ENCODE peak calls at places on chromosomes 2 and 18, in six cellular contexts. F is GM23338, Y is PC-3, G is MM.1S, V is PC-9, X is neural progenitor cell. E is an unnamed sample.

GRCh38 chr18:11081009-11081532 is 68.3 kb downstream of the PIEZO2 start:
- DNase-seq in F (no peak), Y (no peak), G (no peak), X (no peak), V (no peak), E (no peak)

GRCh38 chr18:13288509-13289138 is 70.1 kb downstream of the LDLRAD4 start:
- DNase-seq in X (no peak), V (no peak), G (no peak), F (no peak), Y (no peak), E (no peak)

GRCh38 chr2:30249354-30249753 is 18.0 kb downstream of the LBH start:
- DNase-seq in V (no peak), F (no peak), X (no peak), Y (no peak), G (no peak), E (no peak)

GRCh38 chr2:160469615-160470204 is 23.9 kb downstream of the RBMS1 start:
- DNase-seq in X (no peak), G (no peak), F (no peak), V (no peak), Y (no peak), E (peak; percentile 50)

GRCh38 chr2:58447586-58447985 is 206.5 kb upstream of the FANCL start:
- DNase-seq in V (no peak), X (no peak), Y (peak; percentile 77), G (no peak), F (no peak), E (no peak)

GRCh38 chr18:41075212-41075611 is 879.8 kb upstream of the PIK3C3 start:
- DNase-seq in F (no peak), X (peak; percentile 11), V (no peak), Y (peak; percentile 67), G (peak; percentile 30), E (peak; percentile 52)

GRCh38 chr2:45826476-45826875 is 175.0 kb downstream of the PRKCE start:
- DNase-seq in V (no peak), Y (no peak), G (no peak), X (no peak), F (no peak), E (no peak)

GRCh38 chr2:160703648-160704585 is 210.3 kb upstream of the RBMS1 start:
- DNase-seq in Y (no peak), V (no peak), F (peak; percentile 63), G (peak; percentile 93), X (peak; percentile 78), E (no peak)

DNA sequence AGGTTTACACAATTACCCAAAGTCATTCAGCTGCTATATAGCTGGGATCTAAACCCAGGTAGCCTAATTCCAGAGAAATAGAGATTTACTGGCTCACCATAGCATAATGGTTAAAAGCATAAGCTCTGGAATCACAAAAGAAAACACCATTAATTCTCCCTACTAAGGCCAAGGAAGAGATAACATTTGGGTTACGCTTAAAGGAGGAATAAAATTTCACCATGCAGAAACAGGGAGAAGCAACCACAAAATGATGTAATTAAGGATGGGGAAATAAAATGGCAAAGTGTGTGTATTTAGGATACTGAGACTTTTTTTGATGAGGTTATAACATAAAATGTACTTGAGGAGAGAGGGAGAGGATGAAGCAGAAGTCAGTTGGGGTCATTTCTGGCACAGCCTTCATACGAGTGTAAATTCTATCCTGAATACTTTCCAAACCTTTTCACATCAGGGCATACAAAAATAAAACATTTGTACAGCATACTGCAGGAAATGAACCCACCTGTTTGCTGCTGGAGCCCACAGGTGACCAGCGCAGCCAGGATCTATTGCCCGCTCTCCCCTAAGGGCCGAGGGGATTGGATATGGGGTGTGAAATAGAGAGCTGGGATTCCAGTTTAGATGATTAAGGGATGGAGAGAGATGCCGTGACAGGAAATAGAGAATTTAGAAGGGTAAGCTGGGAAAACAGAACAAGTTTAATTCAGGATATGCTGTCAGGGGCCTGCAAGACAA is 43.7 kb upstream of the SERTAD2 start:
- DNase-seq in G (no peak), V (no peak), F (no peak), X (no peak), Y (no peak), E (peak; percentile 36)
- H3K4me1 ChIP-seq in G (no peaks in the 10 kb centered on the region), V (peaks cover 10% of the 10 kb centered on the region), F (no peaks in the 10 kb centered on the region), X (peaks cover 19% of the 10 kb centered on the region), Y (peaks cover 23% of the 10 kb centered on the region), E (peaks cover 53% of the 10 kb centered on the region)

GRCh38 chr2:85888020-85888744 is 608 bp downstream of the ST3GAL5 start:
- DNase-seq in X (peak; percentile 56), V (no peak), Y (no peak), G (peak; percentile 35), F (peak; percentile 59), E (peak; percentile 53)

GRCh38 chr2:85887566-85888019 is 1.2 kb downstream of the ST3GAL5 start:
- DNase-seq in F (no peak), Y (peak; percentile 34), G (peak; percentile 59), V (peak; percentile 9), X (peak; percentile 46), E (peak; percentile 84)

GRCh38 chr2:85888745-85889647 is at the start of gene ST3GAL5:
- DNase-seq in G (peak; percentile 92), F (peak; percentile 91), X (peak; percentile 94), Y (peak; percentile 82), V (peak; percentile 85), E (peak; percentile 90)

GRCh38 chr2:85886141-85886540 is 2.6 kb downstream of the ST3GAL5 start:
- DNase-seq in Y (no peak), V (no peak), F (no peak), X (no peak), G (no peak), E (no peak)

DNA sequence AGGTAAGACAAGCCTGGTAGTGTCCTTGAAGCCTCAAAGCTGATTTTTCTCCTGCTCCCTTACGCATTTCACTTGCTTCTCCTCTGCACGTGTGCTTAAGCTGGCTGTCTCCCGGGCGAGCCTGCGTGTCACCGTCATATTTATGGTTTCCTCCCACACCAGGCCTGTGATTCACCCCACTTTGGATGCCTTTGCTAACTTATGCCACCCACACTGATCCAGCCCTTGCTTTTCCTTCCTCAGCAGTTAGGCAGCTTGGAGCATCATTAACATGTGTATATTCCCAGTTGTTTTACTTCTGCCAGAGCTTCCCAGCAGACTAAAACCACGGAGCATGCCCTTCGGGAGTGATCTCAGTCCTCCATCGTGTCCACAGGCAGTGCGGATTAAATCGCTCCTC is 2.2 kb downstream of the ST3GAL5 start:
- DNase-seq in G (no peak), Y (peak; percentile 56), X (no peak), F (no peak), V (no peak), E (peak; percentile 99)
- H3K4me3 ChIP-seq in G (peak overlapping the region; percentile 84), Y (no peak overlapping the region), X (no peak overlapping the region), F (no peak overlapping the region), V (peak overlapping the region; percentile 88), E (peak overlapping the region; percentile 85)

DNA sequence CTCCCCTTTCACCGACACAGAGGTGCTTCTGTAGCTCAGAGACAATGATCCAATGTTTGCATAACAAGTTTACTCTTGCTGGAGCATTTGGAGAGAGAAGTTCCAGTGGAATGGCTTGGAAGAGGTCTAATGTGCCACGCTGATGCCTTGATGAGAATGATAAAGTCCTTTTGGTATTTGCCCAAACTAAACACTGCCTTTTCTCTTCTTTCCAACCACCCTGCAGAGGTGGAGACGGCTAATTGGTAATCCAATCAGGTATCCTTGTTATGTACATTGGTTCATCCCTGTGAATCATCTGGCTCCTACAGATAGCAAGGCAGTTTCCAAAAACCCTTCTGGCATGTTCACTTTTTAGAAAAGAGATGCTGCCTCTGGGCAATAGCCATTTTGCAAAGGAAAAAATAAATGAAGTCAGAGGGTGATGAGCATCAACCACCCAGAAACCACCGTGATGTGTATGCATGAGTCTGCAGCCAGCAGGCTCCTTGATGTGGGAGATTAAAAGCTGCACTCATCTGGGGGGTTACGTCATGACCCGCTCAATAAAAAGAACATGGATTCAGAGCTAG is 40.6 kb downstream of the KIAA2012 start:
- DNase-seq in G (no peak), V (no peak), Y (peak; percentile 56), F (no peak), X (no peak), E (peak; percentile 96)
- H3F3A ChIP-seq in G (no peaks in the 10 kb centered on the region), V (peaks cover 6% of the 10 kb centered on the region), Y (no peaks in the 10 kb centered on the region), F (peaks cover 8% of the 10 kb centered on the region), X (peaks cover 9% of the 10 kb centered on the region), E (peaks cover 42% of the 10 kb centered on the region)

GRCh38 chr2:62711832-62712494 is 6.5 kb downstream of the EHBP1 start:
- DNase-seq in V (no peak), G (no peak), X (no peak), F (no peak), Y (no peak), E (no peak)

GRCh38 chr2:62706721-62707516 is 1.4 kb downstream of the EHBP1 start:
- DNase-seq in G (no peak), Y (peak; percentile 7), F (no peak), V (no peak), X (peak; percentile 9), E (peak; percentile 25)

GRCh38 chr2:62705859-62706720 is 577 bp downstream of the EHBP1 start:
- DNase-seq in X (peak; percentile 44), G (peak; percentile 37), Y (peak; percentile 43), V (peak; percentile 59), F (peak; percentile 77), E (peak; percentile 78)

GRCh38 chr2:62705007-62705829 is at the start of gene EHBP1:
- DNase-seq in G (peak; percentile 98), F (peak; percentile 100), X (peak; percentile 99), V (peak; percentile 100), Y (peak; percentile 99), E (peak; percentile 99)

GRCh38 chr2:62708751-62709150 is 3.2 kb downstream of the EHBP1 start:
- DNase-seq in F (no peak), Y (no peak), G (no peak), X (no peak), V (no peak), E (no peak)
- H3K4me1 ChIP-seq in F (peaks cover 24% of the 10 kb centered on the region), Y (peaks cover 42% of the 10 kb centered on the region), G (peaks cover 22% of the 10 kb centered on the region), X (peaks cover 28% of the 10 kb centered on the region), V (peaks cover 36% of the 10 kb centered on the region), E (peaks cover 24% of the 10 kb centered on the region)

DNA sequence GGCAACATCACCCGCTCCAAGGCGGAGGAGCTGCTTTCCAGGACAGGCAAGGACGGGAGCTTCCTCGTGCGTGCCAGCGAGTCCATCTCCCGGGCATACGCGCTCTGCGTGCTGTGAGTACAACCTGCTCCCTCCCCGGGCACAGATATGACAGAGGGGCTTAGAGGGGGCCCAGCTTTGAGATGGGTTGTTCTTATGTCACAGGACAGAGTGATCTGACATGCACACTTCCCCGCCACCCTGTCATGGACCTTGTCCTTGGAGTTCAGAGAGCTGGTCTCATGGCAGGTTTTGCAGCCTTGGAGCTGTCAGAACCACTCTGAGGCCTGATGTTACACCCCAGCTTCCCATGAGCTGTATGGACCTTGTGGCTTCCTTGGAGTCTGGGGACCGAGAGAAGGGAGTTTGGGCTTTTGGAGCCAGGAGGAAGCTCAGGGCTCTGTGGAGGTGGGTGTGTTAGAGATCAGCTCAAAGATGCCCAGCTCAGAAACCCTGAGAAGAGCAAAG is 411 bp downstream of the INPP5D start:
- DNase-seq in F (no peak), V (no peak), G (peak; percentile 10), Y (no peak), X (no peak), E (no peak)
- H3K4me3 ChIP-seq in F (no peak overlapping the region), V (no peak overlapping the region), G (peak overlapping the region; percentile 84), Y (no peak overlapping the region), X (no peak overlapping the region), E (no peak overlapping the region)